ENCODE peak calls at places on chromosomes 16 and 17, in seven cellular contexts. I is transverse colon, Q is heart left ventricle, O is kidney, B is brain microvascular endothelial cell, L is foreskin fibroblast, X is ovary. R is an unnamed sample.

GRCh38 chr17:32355649-32356377 is 5.9 kb downstream of the ZNF207 start:
- DNase-seq in I (no peak), Q (no peak), O (no peak), B (no peak), L (peak; percentile 24), X (no peak), R (no peak)

GRCh38 chr17:2222901-2223616 is 80.5 kb downstream of the SMG6 start:
- DNase-seq in I (peak; percentile 57), Q (peak; percentile 82), O (no peak), B (no peak), L (peak; percentile 78), X (peak; percentile 45), R (peak; percentile 72)

GRCh38 chr17:80785477-80786178 is 206.0 kb upstream of the CHMP6 start:
- DNase-seq in I (no peak), Q (no peak), O (no peak), B (no peak), L (no peak), X (no peak), R (no peak)

GRCh38 chr16:54281535-54282201 is 4.9 kb downstream of the IRX3 start:
- DNase-seq in I (peak; percentile 11), Q (no peak), O (peak; percentile 74), B (no peak), L (no peak), X (no peak), R (no peak)

GRCh38 chr17:4199818-4200402 is 56.9 kb downstream of the CYB5D2 start:
- DNase-seq in I (no peak), Q (no peak), O (no peak), B (no peak), L (peak; percentile 57), X (no peak), R (no peak)

GRCh38 chr16:59886021-59886420 is 1151.9 kb upstream of the GOT2 start:
- DNase-seq in I (no peak), Q (peak; percentile 49), O (no peak), B (peak; percentile 23), L (peak; percentile 90), X (no peak), R (peak; percentile 34)

GRCh38 chr16:3017806-3018506 is at the start of gene CLDN6:
- DNase-seq in I (peak; percentile 32), Q (no peak), O (no peak), B (no peak), L (no peak), X (no peak), R (no peak)

GRCh38 chr17:36934759-36935630 is 2.3 kb upstream of the LHX1 start:
- DNase-seq in I (no peak), Q (no peak), O (peak; percentile 79), B (no peak), L (peak; percentile 34), X (no peak), R (no peak)

GRCh38 chr17:81927145-81927652 is 336 bp downstream of the MAFG start:
- DNase-seq in I (no peak), Q (no peak), O (no peak), B (no peak), L (no peak), X (peak; percentile 30), R (no peak)

GRCh38 chr16:11422381-11423314 is 77.4 kb downstream of the RMI2 start:
- DNase-seq in I (no peak), Q (no peak), O (peak; percentile 61), B (no peak), L (no peak), X (no peak), R (no peak)

GRCh38 chr17:15260376-15261062 is 4.6 kb downstream of the PMP22 start:
- DNase-seq in I (peak; percentile 85), Q (peak; percentile 90), O (peak; percentile 96), B (peak; percentile 80), L (peak; percentile 96), X (peak; percentile 90), R (peak; percentile 90)

GRCh38 chr16:56734429-56734828 is 4.5 kb downstream of the NUP93 start:
- DNase-seq in I (no peak), Q (no peak), O (no peak), B (no peak), L (peak; percentile 26), X (no peak), R (no peak)

GRCh38 chr17:36148559-36149295 is 27.7 kb downstream of the TBC1D3B start:
- DNase-seq in I (peak; percentile 74), Q (peak; percentile 71), O (no peak), B (peak; percentile 56), L (peak; percentile 78), X (peak; percentile 21), R (peak; percentile 89)

GRCh38 chr16:23505180-23505665 is 5.1 kb downstream of the GGA2 start:
- DNase-seq in I (no peak), Q (no peak), O (peak; percentile 7), B (no peak), L (no peak), X (no peak), R (no peak)

GRCh38 chr17:50051606-50052005 is 4.3 kb upstream of the ITGA3 start:
- DNase-seq in I (no peak), Q (no peak), O (peak; percentile 7), B (no peak), L (peak; percentile 56), X (no peak), R (no peak)

GRCh38 chr17:60599620-60600489 is at the start of gene PPM1D:
- DNase-seq in I (peak; percentile 99), Q (peak; percentile 100), O (peak; percentile 100), B (peak; percentile 99), L (peak; percentile 100), X (peak; percentile 100), R (peak; percentile 100)

GRCh38 chr17:73335591-73336503 is 24.0 kb upstream of the CDC42EP4 start:
- DNase-seq in I (peak; percentile 46), Q (no peak), O (no peak), B (no peak), L (peak; percentile 30), X (no peak), R (no peak)

GRCh38 chr16:14088155-14088753 is 17.1 kb downstream of the MRTFB start:
- DNase-seq in I (no peak), Q (peak; percentile 41), O (no peak), B (no peak), L (peak; percentile 72), X (no peak), R (no peak)

GRCh38 chr17:50087246-50087911 is 7.8 kb upstream of the PDK2 start:
- DNase-seq in I (peak; percentile 78), Q (peak; percentile 71), O (peak; percentile 89), B (peak; percentile 71), L (peak; percentile 86), X (peak; percentile 66), R (peak; percentile 89)

GRCh38 chr17:37089998-37090397 is 141.2 kb downstream of the AATF start:
- DNase-seq in I (no peak), Q (no peak), O (no peak), B (no peak), L (no peak), X (no peak), R (no peak)

GRCh38 chr16:46702030-46702429 is 12.6 kb downstream of the ORC6 start:
- DNase-seq in I (no peak), Q (no peak), O (no peak), B (no peak), L (no peak), X (no peak), R (no peak)

GRCh38 chr17:74987909-74988711 is 678 bp downstream of the CDR2L start:
- DNase-seq in I (peak; percentile 78), Q (peak; percentile 93), O (peak; percentile 95), B (peak; percentile 74), L (peak; percentile 92), X (peak; percentile 76), R (peak; percentile 72)
- TF ChIP-seq CTCF in I (peak; percentile 33), Q (peak; percentile 40), O (peak; percentile 3), B (peak; percentile 60), L (peak; percentile 36), X (peak; percentile 30), R (peak; percentile 28)

DNA sequence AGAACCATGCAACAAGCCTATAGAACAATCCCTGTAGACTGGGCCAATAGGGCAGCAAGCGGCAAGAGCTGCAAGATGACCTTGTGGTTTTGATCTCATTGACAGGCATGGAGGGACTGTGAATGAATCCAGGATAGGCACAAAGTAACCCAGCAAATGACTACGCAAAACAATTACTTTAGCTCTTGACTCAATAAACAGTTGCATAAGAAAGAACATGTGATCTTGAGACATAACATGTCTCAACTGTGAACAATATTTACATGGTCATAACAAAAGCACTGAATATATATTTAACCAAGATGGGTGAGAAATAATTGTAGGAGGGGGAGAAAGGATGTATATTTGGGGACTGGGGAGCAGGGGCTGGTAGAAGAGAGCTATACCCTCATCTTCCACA is 313.7 kb upstream of the CDH5 start:
- DNase-seq in I (no peak), Q (no peak), O (no peak), B (no peak), L (peak; percentile 23), X (no peak), R (no peak)
- TF ChIP-seq CTCF in I (no peak), Q (no peak), O (no peak), B (no peak), L (no peak), X (no peak), R (no peak)

GRCh38 chr17:66300956-66301355 is 1.5 kb upstream of the PRKCA start:
- DNase-seq in I (no peak), Q (no peak), O (no peak), B (no peak), L (peak; percentile 60), X (no peak), R (no peak)

GRCh38 chr17:66292351-66292750 is 10.1 kb upstream of the PRKCA start:
- DNase-seq in I (no peak), Q (no peak), O (no peak), B (no peak), L (no peak), X (no peak), R (no peak)

GRCh38 chr17:66299721-66300120 is 2.7 kb upstream of the PRKCA start:
- DNase-seq in I (no peak), Q (no peak), O (no peak), B (no peak), L (peak; percentile 45), X (no peak), R (no peak)

GRCh38 chr17:66301418-66301863 is 972 bp upstream of the PRKCA start:
- DNase-seq in I (peak; percentile 10), Q (no peak), O (no peak), B (no peak), L (no peak), X (no peak), R (no peak)

DNA sequence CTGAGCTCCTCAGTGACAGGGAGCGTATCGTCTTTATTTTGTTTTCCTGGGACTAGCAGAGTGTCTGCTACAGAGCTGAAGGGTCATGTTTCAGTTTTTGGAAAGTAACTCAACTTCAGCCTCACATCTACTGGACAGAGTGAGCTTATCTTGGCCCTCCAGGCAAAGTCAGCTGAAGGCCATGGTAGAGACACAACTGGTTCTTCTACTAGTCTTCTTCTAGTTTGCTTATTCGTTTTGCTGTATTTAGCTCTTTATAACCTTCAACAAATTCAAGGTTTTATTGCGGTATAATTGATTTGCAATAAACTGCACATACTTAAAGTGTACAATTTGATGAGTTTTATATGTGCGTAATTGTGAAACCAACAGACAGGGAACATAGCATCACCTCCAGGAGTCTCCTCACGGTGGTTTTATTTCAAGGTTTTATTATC is 6.1 kb upstream of the PRKCA start:
- DNase-seq in I (no peak), Q (no peak), O (no peak), B (no peak), L (no peak), X (no peak), R (no peak)
- TF ChIP-seq CTCF in I (no peak), Q (no peak), O (no peak), B (no peak), L (no peak), X (no peak), R (no peak)

DNA sequence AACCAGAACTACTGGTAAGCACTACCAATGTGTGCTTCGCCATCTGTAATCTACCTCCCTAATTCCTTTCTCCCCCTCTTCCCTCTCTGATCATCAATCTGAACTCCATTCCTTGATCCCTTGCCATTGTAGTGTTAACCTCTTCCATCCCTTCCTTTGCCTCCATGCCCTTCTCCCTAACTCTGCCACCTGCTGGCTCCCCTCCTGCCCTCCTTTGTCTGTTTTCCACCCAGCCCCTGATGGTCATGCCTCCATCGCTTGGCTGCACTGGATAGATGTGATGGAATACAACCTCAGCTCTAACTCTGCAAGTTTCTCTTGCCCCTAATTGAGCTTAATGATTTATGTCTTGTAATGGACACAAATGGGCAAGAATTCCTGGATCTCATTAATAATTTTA is 108.2 kb upstream of the ASIC2 start:
- DNase-seq in I (no peak), Q (no peak), O (no peak), B (no peak), L (no peak), X (no peak), R (no peak)
- TF ChIP-seq CTCF in I (no peak), Q (no peak), O (no peak), B (no peak), L (no peak), X (no peak), R (no peak)

R was measured in adrenal gland.